ENCODE peak calls at places on chromosomes 2 and 18, in five cellular contexts. B is AG10803, P is stomach, Q is colonic mucosa, T is foreskin fibroblast. S is an unnamed sample.
A peak's percentile ranks its signal among the peaks of the same experiment; 100 is the strongest.

GRCh38 chr2:209331291-209331844 is 92.5 kb upstream of the MAP2 start:
- DNase-seq in Q (no peak), P (no peak), B (peak; percentile 25), T (peak; percentile 23), S (peak; percentile 68)

GRCh38 chr2:85589982-85590791 is 5.4 kb upstream of the RNF181 start:
- DNase-seq in B (peak; percentile 98), P (peak; percentile 53), Q (no peak), T (peak; percentile 73), S (peak; percentile 99)

GRCh38 chr2:72803151-72803550 is 22.7 kb downstream of the EXOC6B start:
- DNase-seq in T (no peak), Q (no peak), P (no peak), B (peak; percentile 37), S (peak; percentile 39)

GRCh38 chr2:11746376-11746806 is at the start of gene LPIN1:
- DNase-seq in T (peak; percentile 85), P (peak; percentile 93), B (peak; percentile 81), Q (peak; percentile 91), S (peak; percentile 85)

GRCh38 chr2:215420471-215420935 is 15.4 kb downstream of the FN1 start:
- DNase-seq in Q (no peak), T (no peak), P (no peak), B (no peak), S (peak; percentile 57)

GRCh38 chr2:43399515-43400245 is 173.3 kb upstream of the ZFP36L2 start:
- DNase-seq in Q (no peak), P (no peak), B (peak; percentile 85), T (peak; percentile 56), S (peak; percentile 88)

GRCh38 chr2:201883559-201883958 is 77.2 kb downstream of the CDK15 start:
- DNase-seq in B (no peak), T (no peak), P (no peak), Q (no peak), S (no peak)

GRCh38 chr2:136024616-136025015 is 39.2 kb upstream of the DARS1 start:
- DNase-seq in Q (no peak), P (no peak), B (no peak), T (no peak), S (peak; percentile 18)

GRCh38 chr2:60358471-60358870 is 195.0 kb downstream of the BCL11A start:
- DNase-seq in B (no peak), P (no peak), T (no peak), Q (peak; percentile 9), S (no peak)

GRCh38 chr2:57371186-57371585 is 675.4 kb upstream of the VRK2 start:
- DNase-seq in B (peak; percentile 1), Q (no peak), T (no peak), P (no peak), S (peak; percentile 1)

GRCh38 chr18:8686556-8686955 is 18.8 kb upstream of the MTCL1 start:
- DNase-seq in B (no peak), P (no peak), T (no peak), Q (no peak), S (no peak)

GRCh38 chr2:111117666-111118454 is 2.9 kb upstream of the BCL2L11 start:
- DNase-seq in Q (peak; percentile 65), T (peak; percentile 57), B (peak; percentile 47), P (peak; percentile 35), S (peak; percentile 62)

GRCh38 chr2:40957508-40957907 is 505.6 kb upstream of the SLC8A1 start:
- DNase-seq in Q (no peak), T (no peak), B (no peak), P (no peak), S (peak; percentile 76)

GRCh38 chr2:32264422-32265149 is at the start of gene NLRC4:
- DNase-seq in Q (no peak), P (no peak), B (no peak), T (no peak), S (no peak)

GRCh38 chr18:9428862-9429661 is 46.3 kb upstream of the RALBP1 start:
- DNase-seq in B (peak; percentile 52), Q (no peak), P (no peak), T (no peak), S (no peak)

GRCh38 chr2:241855888-241856422 is 2.7 kb downstream of the PDCD1 start:
- DNase-seq in B (no peak), T (no peak), P (no peak), Q (no peak), S (no peak)

GRCh38 chr2:128386066-128386465 is 67.4 kb upstream of the HS6ST1 start:
- DNase-seq in P (peak; percentile 20), T (no peak), Q (no peak), B (no peak), S (no peak)

GRCh38 chr2:197273485-197273884 is 37.1 kb downstream of the ANKRD44 start:
- DNase-seq in Q (no peak), T (no peak), B (no peak), P (peak; percentile 90), S (no peak)

GRCh38 chr2:98768765-98769476 is 38.0 kb upstream of the MGAT4A start:
- DNase-seq in Q (no peak), B (no peak), T (no peak), P (no peak), S (peak; percentile 28)

GRCh38 chr18:49970288-49970687 is 157.0 kb upstream of the ACAA2 start:
- DNase-seq in T (no peak), B (no peak), P (no peak), Q (no peak), S (no peak)

GRCh38 chr2:177244244-177244771 is 20.2 kb downstream of the NFE2L2 start:
- DNase-seq in Q (no peak), P (no peak), T (no peak), B (no peak), S (no peak)

GRCh38 chr2:235968616-235969324 is 199.4 kb downstream of the GBX2 start:
- DNase-seq in B (peak; percentile 15), T (no peak), P (no peak), Q (no peak), S (no peak)

GRCh38 chr2:38716185-38716584 is 35.0 kb downstream of the SRSF7 start:
- DNase-seq in B (peak; percentile 85), Q (no peak), P (no peak), T (peak; percentile 75), S (peak; percentile 78)

GRCh38 chr2:210132239-210132638 is 39.0 kb downstream of the KANSL1L start:
- DNase-seq in T (no peak), B (no peak), P (no peak), Q (no peak), S (no peak)

GRCh38 chr2:133941666-133942065 is 312.2 kb upstream of the MGAT5 start:
- DNase-seq in T (no peak), Q (no peak), B (peak; percentile 15), P (no peak), S (no peak)

GRCh38 chr2:198640463-198640862 is 817.3 kb downstream of the SATB2 start:
- DNase-seq in P (no peak), B (no peak), T (no peak), Q (no peak), S (no peak)

GRCh38 chr2:118723394-118723793 is 124.1 kb downstream of the EN1 start:
- DNase-seq in T (peak; percentile 16), P (no peak), Q (no peak), B (peak; percentile 58), S (peak; percentile 57)

GRCh38 chr2:205685314-205686230 is 3.3 kb downstream of the NRP2 start:
- DNase-seq in B (peak; percentile 56), Q (no peak), P (peak; percentile 43), T (no peak), S (peak; percentile 47)

DNA sequence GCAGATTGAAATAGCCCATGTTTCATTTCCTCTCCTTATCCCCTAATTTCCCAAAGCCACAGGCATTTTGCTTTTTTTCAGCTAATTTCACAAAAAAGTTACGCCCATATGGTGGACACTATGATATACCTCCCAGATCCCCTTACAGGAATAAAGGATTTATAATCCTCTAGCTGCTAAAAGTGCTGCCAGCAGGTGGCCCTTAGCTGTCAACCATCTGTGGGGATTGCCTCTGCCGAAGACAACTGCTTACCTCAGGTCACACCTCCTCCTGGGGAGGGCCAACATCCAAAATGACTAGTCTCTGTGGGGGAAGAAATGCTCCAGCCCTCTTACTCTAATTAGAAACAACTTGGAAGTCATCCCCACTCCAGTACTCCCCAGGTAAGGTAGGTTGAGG is 61.0 kb upstream of the EPB41L3 start:
- DNase-seq in T (no peak), P (no peak), B (no peak), Q (no peak), S (no peak)
- TF ChIP-seq CTCF in T (no peak), P (no peak), B (no peak), Q (no peak), S (no peak)

DNA sequence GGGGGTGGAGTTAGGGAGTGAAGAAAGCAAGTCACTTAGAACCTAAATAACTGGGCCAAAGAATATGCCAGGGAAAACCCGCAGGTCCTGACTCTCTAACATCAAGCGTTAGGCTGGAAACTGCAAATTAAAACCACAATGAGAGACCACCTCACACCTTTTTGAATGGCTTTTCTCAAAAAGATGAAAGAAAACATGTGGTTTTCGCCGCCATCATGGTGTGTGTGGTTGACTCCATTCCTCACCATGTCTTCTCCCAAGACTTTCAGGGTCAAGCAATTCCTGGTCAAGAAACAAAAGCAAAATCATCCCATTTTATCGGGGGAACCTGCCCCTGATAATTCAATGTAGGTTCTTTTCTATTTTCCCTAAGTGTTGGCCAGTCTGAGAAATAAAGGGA is 69.1 kb downstream of the CD226 start:
- DNase-seq in P (no peak), B (no peak), Q (no peak), T (no peak), S (no peak)
- H3K4me3 ChIP-seq in P (no peak overlapping the region), B (no peak overlapping the region), Q (no peak overlapping the region), T (no peak overlapping the region), S (no peak overlapping the region)

DNA sequence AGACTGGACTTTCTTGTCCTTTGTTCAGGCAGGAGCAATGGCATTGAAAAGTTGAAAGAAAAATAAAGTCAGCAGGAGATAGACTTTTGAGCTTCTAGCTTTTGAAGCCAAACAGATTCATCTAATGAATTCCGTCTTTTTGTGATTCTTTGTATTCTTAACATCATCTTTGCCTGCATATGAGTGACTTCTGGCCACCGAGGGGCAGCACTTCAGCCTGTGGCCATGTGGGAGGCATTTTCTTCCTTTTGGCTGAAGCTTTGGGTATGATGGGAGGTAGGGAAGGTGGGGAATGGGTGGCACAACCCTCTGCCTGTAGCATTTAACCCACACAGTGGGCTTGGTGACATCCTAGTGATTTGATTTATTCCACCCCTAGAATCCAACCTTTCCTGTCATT is 220.6 kb downstream of the SETBP1 start:
- DNase-seq in B (no peak), P (no peak), Q (no peak), T (no peak), S (no peak)
- TF ChIP-seq CTCF in B (no peak), P (no peak), Q (peak; percentile 28), T (no peak), S (peak; percentile 42)

GRCh38 chr2:152393377-152393776 is 58.4 kb downstream of the FMNL2 start:
- DNase-seq in T (no peak), B (no peak), Q (no peak), P (no peak), S (no peak)

GRCh38 chr2:152399003-152399402 is 64.0 kb downstream of the FMNL2 start:
- DNase-seq in Q (no peak), B (no peak), P (no peak), T (no peak), S (no peak)

GRCh38 chr2:152396763-152397162 is 61.8 kb downstream of the FMNL2 start:
- DNase-seq in B (peak; percentile 57), T (no peak), Q (no peak), P (no peak), S (no peak)

GRCh38 chr2:152395132-152396024 is 60.4 kb downstream of the FMNL2 start:
- DNase-seq in B (peak; percentile 46), Q (no peak), P (no peak), T (peak; percentile 53), S (peak; percentile 36)

GRCh38 chr2:152396051-152396511 is 61.1 kb downstream of the FMNL2 start:
- DNase-seq in T (no peak), P (no peak), B (peak; percentile 50), Q (no peak), S (no peak)
- H3K4me3 ChIP-seq in T (peak overlapping the region; percentile 41), P (peak overlapping the region; percentile 19), B (peak overlapping the region; percentile 54), Q (no peak overlapping the region), S (peak overlapping the region; percentile 21)

GRCh38 chr2:65056215-65056989 is at the start of gene CEP68:
- DNase-seq in Q (peak; percentile 98), B (peak; percentile 96), T (peak; percentile 97), P (peak; percentile 98), S (peak; percentile 98)
- TF ChIP-seq CTCF in Q (no peak), B (no peak), T (no peak), P (no peak), S (no peak)

S was measured in fibroblast of pulmonary artery.